ENCODE peak calls at places on chromosomes 1 and 21, in seven cellular contexts. W is tibial nerve, T is stomach, K is IMR-90, L is fibroblast of lung, F is astrocyte, M is pancreas. B is an unnamed sample. For H3K4me1, the result is how much of the 10 kb centered on the place peaks cover.

GRCh38 chr1:215543191-215543606 is 23.9 kb upstream of the KCTD3 start:
- DNase-seq in L (peak), W (no peak), K (peak), F (peak), M (no peak), T (peak), B (no peak)

GRCh38 chr1:181364801-181365200 is 118.5 kb upstream of the CACNA1E start:
- DNase-seq in M (no peak), F (no peak), L (no peak), T (no peak), W (no peak), K (no peak), B (peak)

GRCh38 chr1:20349561-20349960 is 58.9 kb downstream of the VWA5B1 start:
- DNase-seq in M (no peak), T (no peak), F (no peak), W (no peak), L (peak), K (no peak), B (no peak)

GRCh38 chr1:158563852-158564251 is 6.5 kb downstream of the OR6P1 start:
- DNase-seq in M (no peak), K (no peak), L (no peak), W (no peak), F (no peak), T (no peak), B (no peak)

GRCh38 chr1:108732398-108732797 is 14.1 kb upstream of the STXBP3 start:
- DNase-seq in F (no peak), K (peak), L (peak), M (no peak), T (no peak), W (no peak), B (no peak)

GRCh38 chr1:41847011-41847410 is 71.7 kb downstream of the HIVEP3 start:
- DNase-seq in W (no peak), K (no peak), L (no peak), F (no peak), T (no peak), M (no peak), B (no peak)

GRCh38 chr1:36253463-36253862 is 29.2 kb downstream of the THRAP3 start:
- DNase-seq in K (peak), T (no peak), W (no peak), F (peak), M (no peak), L (peak), B (no peak)

GRCh38 chr1:230681599-230681998 is 32.3 kb downstream of the AGT start:
- DNase-seq in T (no peak), M (no peak), L (peak), W (no peak), F (peak), K (peak), B (no peak)

GRCh38 chr21:41961282-41961701 is 7.5 kb upstream of the C2CD2 start:
- DNase-seq in T (no peak), M (no peak), F (peak), W (no peak), K (peak), L (peak), B (no peak)

GRCh38 chr1:246219508-246220030 is 287.5 kb downstream of the SMYD3 start:
- DNase-seq in M (no peak), K (no peak), T (no peak), W (no peak), F (peak), L (peak), B (no peak)

GRCh38 chr1:54499097-54500029 is 48.7 kb upstream of the ACOT11 start:
- DNase-seq in M (peak), L (peak), F (no peak), K (peak), T (no peak), W (no peak), B (no peak)

GRCh38 chr1:72516826-72517225 is 234.5 kb upstream of the NEGR1 start:
- DNase-seq in W (no peak), K (no peak), T (no peak), M (no peak), F (no peak), L (no peak), B (no peak)

GRCh38 chr1:182098301-182098700 is 36.8 kb upstream of the ZNF648 start:
- DNase-seq in L (no peak), F (no peak), M (no peak), W (no peak), T (no peak), K (no peak), B (no peak)

GRCh38 chr1:75522389-75522788 is 88.5 kb downstream of the SLC44A5 start:
- DNase-seq in W (no peak), T (no peak), K (no peak), M (no peak), F (peak), L (peak), B (no peak)

GRCh38 chr1:170063109-170063826 is 11.2 kb downstream of the KIFAP3 start:
- DNase-seq in F (peak), K (peak), L (peak), W (no peak), M (no peak), T (no peak), B (no peak)

GRCh38 chr1:155079487-155080249 is 1.0 kb downstream of the EFNA3 start:
- DNase-seq in K (no peak), F (no peak), M (peak), T (no peak), W (no peak), L (no peak), B (no peak)

DNA sequence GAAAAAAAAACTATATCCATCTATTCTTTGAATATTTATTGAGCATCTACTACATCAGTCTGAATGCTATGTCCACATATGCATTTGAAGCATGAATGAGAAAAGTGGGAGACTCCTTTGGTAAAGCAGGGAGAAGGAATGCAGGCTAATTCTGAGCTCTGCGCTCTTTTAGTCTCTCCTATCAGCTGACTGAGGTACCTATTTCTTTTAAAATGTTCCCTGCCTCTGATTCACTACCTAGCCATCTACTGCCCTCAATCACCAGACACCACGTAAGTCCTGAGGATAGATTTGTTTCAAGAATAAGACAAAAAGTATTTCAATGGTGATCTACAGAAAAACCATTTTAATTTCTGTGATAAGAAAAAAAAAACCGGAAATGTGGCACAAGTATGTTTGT is 3.8 kb upstream of the RGS13 start:
- DNase-seq in T (no peak), K (peak), F (peak), M (no peak), L (peak), W (no peak), B (no peak)
- H3K4me3 ChIP-seq in T (no peak), K (no peak), F (no peak), M (no peak), L (no peak), W (no peak), B (no peak)

GRCh38 chr1:244214009-244214967 is 163.2 kb downstream of the ZBTB18 start:
- DNase-seq in L (peak), W (no peak), T (no peak), F (peak), M (no peak), K (peak), B (no peak)
- H3K27ac ChIP-seq in L (no peak), W (peak), T (no peak), F (peak), M (no peak), K (peak), B (no peak)

GRCh38 chr1:221725683-221726330 is 16.1 kb downstream of the DUSP10 start:
- DNase-seq in M (no peak), F (peak), K (peak), T (no peak), L (peak), W (no peak), B (no peak)

GRCh38 chr1:221728037-221728505 is 13.8 kb downstream of the DUSP10 start:
- DNase-seq in F (no peak), L (no peak), M (no peak), W (no peak), T (no peak), K (no peak), B (no peak)

GRCh38 chr1:221727146-221728036 is 14.5 kb downstream of the DUSP10 start:
- DNase-seq in L (no peak), F (no peak), T (no peak), K (no peak), W (no peak), M (no peak), B (no peak)

GRCh38 chr1:221724931-221725605 is 16.8 kb downstream of the DUSP10 start:
- DNase-seq in K (peak), T (no peak), F (peak), W (no peak), L (peak), M (no peak), B (no peak)

DNA sequence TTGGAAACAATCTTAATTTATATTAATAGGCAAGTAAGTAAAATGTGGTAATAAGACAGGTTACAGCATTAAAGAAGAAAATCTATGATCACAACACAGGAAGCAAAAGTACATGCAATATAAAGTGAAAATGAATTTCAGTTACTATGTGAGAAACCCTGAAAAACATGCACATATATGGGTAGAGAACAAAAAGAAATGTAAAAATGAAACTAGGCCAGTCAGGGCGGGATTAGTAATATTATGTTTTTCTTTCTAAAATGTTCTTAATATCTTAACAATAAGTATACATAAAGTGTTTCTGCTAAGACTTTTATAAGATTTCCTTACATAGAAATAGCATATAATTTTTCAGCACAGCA is 15.6 kb downstream of the DUSP10 start:
- DNase-seq in K (no peak), T (no peak), M (no peak), L (no peak), W (no peak), F (no peak), B (no peak)
- H3K4me1 ChIP-seq in K (under half), T (under half), M (under half), L (under half), W (under half), F (under half), B (under half)

GRCh38 chr21:33914188-33914587 is 1.4 kb downstream of the ATP5PO start:
- DNase-seq in T (no peak), F (peak), K (no peak), W (no peak), L (peak), M (no peak), B (no peak)
- H3K4me3 ChIP-seq in T (peak), F (peak), K (no peak), W (no peak), L (peak), M (no peak), B (peak)

GRCh38 chr1:1319646-1319941 is 4.9 kb downstream of the INTS11 start:
- DNase-seq in T (no peak), K (no peak), M (no peak), W (no peak), L (no peak), F (no peak), B (no peak)
- H3K27ac ChIP-seq in T (no peak), K (no peak), M (no peak), W (peak), L (no peak), F (no peak), B (no peak)

DNA sequence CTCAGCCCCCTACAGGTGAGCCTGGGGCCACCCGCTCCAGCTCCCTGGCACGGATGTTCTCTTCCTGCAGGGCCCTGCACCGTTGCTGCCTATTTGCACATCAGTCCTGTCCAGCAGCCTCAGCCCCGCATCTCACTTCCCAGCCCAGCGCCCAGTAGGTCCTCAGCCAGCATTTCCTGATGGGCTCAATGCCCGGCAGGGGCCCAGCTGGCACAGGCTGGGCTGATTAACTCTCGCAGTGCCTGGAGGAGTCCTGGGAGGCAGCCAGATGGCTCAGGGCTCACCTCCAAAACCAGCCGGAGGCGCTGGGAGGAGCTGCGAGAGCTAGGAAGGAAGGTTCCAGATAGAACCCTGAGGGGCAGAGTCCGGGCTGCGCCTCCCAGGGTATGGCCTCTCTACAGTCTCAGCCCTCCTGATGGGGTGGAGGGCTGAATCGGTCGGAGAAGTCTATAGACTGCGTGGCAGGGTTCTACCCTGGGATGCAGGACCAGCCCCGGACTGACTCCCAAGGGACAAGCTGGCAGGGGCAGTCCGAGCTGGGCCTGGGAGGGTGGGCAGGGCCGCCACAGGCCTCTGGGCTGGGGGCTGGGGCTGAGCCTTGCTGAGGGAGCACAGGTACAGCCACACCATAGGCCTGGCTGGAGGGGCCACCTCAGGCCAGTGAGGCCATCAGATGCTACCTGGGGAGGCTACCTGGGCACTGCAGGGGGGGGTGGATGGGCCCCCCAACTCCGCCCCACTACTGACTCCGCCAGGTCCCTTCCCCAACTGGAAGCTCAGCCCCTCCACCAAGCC is 19.2 kb upstream of the CLSTN1 start:
- DNase-seq in T (peak), K (no peak), F (no peak), L (peak), M (peak), W (no peak), B (no peak)
- H3K4me1 ChIP-seq in T (under half), K (under half), F (under half), L (under half), M (under half), W (under half), B (under half)

DNA sequence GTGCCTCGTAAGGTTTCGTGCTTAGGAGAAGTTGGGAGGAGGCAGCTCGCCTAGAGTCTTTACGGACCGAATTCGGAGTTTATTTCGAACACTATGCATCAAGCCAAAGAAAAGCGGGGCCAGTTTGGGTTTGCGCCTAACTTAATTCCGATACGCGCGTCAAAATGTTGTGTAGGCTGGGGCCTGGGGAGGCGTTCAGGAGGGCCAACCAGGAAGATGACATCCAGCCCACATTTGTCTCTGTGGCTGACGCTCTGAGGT is 6.4 kb downstream of the FOXD2 start:
- DNase-seq in F (no peak), T (no peak), M (no peak), L (no peak), W (no peak), K (no peak), B (no peak)
- H3K4me3 ChIP-seq in F (no peak), T (no peak), M (no peak), L (no peak), W (peak), K (no peak), B (no peak)